ENCODE peak calls at places on chromosome 2, in six cellular contexts. One of them, this sample, is unnamed.

GRCh38 chr2:38554973-38555595 is 47.6 kb downstream of the HNRNPLL start:
- DNase-seq in adrenal gland: no peak
- DNase-seq in CD4-positive, alpha-beta memory T cell: no peak
- DNase-seq in endodermal cell: no peak
- DNase-seq in esophagus squamous epithelium: no peak
- DNase-seq in aorta: no peak
- DNase-seq in this sample: peak

GRCh38 chr2:239114119-239114581 is 266.3 kb downstream of the TWIST2 start:
- DNase-seq in adrenal gland: no peak
- DNase-seq in esophagus squamous epithelium: no peak
- DNase-seq in aorta: no peak
- DNase-seq in endodermal cell: peak
- DNase-seq in CD4-positive, alpha-beta memory T cell: no peak
- DNase-seq in this sample: no peak

GRCh38 chr2:157871415-157871814 is 4.7 kb downstream of the ACVR1 start:
- DNase-seq in esophagus squamous epithelium: no peak
- DNase-seq in aorta: no peak
- DNase-seq in endodermal cell: no peak
- DNase-seq in CD4-positive, alpha-beta memory T cell: no peak
- DNase-seq in adrenal gland: no peak
- DNase-seq in this sample: no peak

GRCh38 chr2:96893289-96894150 is 23.6 kb upstream of the SEMA4C start:
- DNase-seq in adrenal gland: no peak
- DNase-seq in endodermal cell: no peak
- DNase-seq in aorta: no peak
- DNase-seq in CD4-positive, alpha-beta memory T cell: no peak
- DNase-seq in esophagus squamous epithelium: no peak
- DNase-seq in this sample: no peak

GRCh38 chr2:26612522-26613240 is 28.5 kb downstream of the CIB4 start:
- DNase-seq in endodermal cell: no peak
- DNase-seq in esophagus squamous epithelium: no peak
- DNase-seq in adrenal gland: peak
- DNase-seq in CD4-positive, alpha-beta memory T cell: no peak
- DNase-seq in aorta: no peak
- DNase-seq in this sample: no peak

GRCh38 chr2:78754930-78755329 is 270.6 kb upstream of the REG3G start:
- DNase-seq in aorta: no peak
- DNase-seq in endodermal cell: no peak
- DNase-seq in adrenal gland: no peak
- DNase-seq in esophagus squamous epithelium: no peak
- DNase-seq in CD4-positive, alpha-beta memory T cell: no peak
- DNase-seq in this sample: no peak

GRCh38 chr2:67234443-67234842 is 162.7 kb upstream of the ETAA1 start:
- DNase-seq in adrenal gland: peak
- DNase-seq in aorta: no peak
- DNase-seq in esophagus squamous epithelium: no peak
- DNase-seq in CD4-positive, alpha-beta memory T cell: no peak
- DNase-seq in endodermal cell: peak
- DNase-seq in this sample: no peak

GRCh38 chr2:18999198-18999597 is 359.2 kb downstream of the OSR1 start:
- DNase-seq in endodermal cell: no peak
- DNase-seq in adrenal gland: no peak
- DNase-seq in esophagus squamous epithelium: no peak
- DNase-seq in aorta: no peak
- DNase-seq in CD4-positive, alpha-beta memory T cell: no peak
- DNase-seq in this sample: no peak

GRCh38 chr2:144517825-144518699 is 1.9 kb downstream of the ZEB2 start:
- DNase-seq in aorta: no peak
- DNase-seq in esophagus squamous epithelium: no peak
- DNase-seq in endodermal cell: peak
- DNase-seq in adrenal gland: no peak
- DNase-seq in CD4-positive, alpha-beta memory T cell: no peak
- DNase-seq in this sample: peak

GRCh38 chr2:69779258-69779989 is 37.5 kb downstream of the ANXA4 start:
- DNase-seq in aorta: no peak
- DNase-seq in adrenal gland: no peak
- DNase-seq in esophagus squamous epithelium: no peak
- DNase-seq in endodermal cell: no peak
- DNase-seq in CD4-positive, alpha-beta memory T cell: no peak
- DNase-seq in this sample: no peak

GRCh38 chr2:43520919-43521318 is 74.9 kb downstream of the THADA start:
- DNase-seq in adrenal gland: no peak
- DNase-seq in esophagus squamous epithelium: no peak
- DNase-seq in CD4-positive, alpha-beta memory T cell: no peak
- DNase-seq in aorta: no peak
- DNase-seq in endodermal cell: no peak
- DNase-seq in this sample: no peak
- H3K27ac ChIP-seq in adrenal gland: no peak
- H3K27ac ChIP-seq in esophagus squamous epithelium: peak
- H3K27ac ChIP-seq in CD4-positive, alpha-beta memory T cell: no peak
- H3K27ac ChIP-seq in aorta: peak
- H3K27ac ChIP-seq in endodermal cell: no peak
- H3K27ac ChIP-seq in this sample: peak

DNA sequence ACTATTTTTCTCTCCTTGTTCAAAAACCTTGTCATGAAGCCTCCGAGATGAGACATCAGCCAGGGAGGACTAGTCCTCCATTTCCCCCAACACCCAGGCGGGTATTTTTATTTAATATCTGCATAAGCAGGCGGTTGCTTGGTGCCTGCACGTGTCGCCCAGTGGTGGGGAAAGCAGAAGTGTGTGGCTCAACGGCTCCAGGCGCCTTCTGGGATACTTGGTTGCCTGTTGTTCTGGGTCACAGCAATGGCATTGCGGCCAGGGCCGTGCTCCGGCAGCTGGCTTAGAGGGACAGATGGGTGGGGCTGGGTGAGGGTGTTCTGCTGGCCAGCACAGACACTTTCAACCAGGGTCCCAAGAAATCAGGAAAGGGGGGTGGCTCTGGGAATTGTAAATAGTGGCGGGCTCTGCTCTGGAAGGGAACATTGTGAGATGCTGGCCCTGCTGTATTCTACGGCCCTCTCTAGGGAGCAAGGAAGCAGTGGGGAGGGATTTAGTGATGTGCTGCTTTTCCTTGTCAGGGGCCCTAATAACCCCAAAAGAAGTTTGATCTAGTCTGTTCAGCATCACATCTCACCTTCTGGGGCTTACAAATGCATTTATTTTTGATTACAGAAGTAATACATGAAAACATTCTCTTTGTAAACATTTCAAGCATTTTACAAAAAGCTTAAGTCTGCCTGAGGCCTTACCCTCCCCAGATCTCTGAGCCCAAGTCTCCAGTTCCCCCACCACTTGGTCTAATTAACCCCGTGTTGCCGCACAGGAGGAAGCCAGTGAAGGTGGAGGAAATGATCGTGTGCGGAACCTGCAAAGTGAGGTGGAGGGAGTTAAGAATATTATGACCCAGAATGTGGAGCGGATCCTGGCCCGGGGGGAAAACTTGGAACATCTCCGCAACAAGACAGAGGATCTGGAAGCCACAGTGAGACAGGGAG is 1.1 kb downstream of the VAMP8 start:
- DNase-seq in CD4-positive, alpha-beta memory T cell: no peak
- DNase-seq in esophagus squamous epithelium: no peak
- DNase-seq in adrenal gland: peak
- DNase-seq in aorta: no peak
- DNase-seq in endodermal cell: peak
- DNase-seq in this sample: no peak
- H3K27ac ChIP-seq in CD4-positive, alpha-beta memory T cell: peak
- H3K27ac ChIP-seq in esophagus squamous epithelium: peak
- H3K27ac ChIP-seq in adrenal gland: peak
- H3K27ac ChIP-seq in aorta: no peak
- H3K27ac ChIP-seq in endodermal cell: peak
- H3K27ac ChIP-seq in this sample: no peak

GRCh38 chr2:6990871-6991270 is 73.7 kb downstream of the RNF144A start:
- DNase-seq in aorta: no peak
- DNase-seq in esophagus squamous epithelium: no peak
- DNase-seq in CD4-positive, alpha-beta memory T cell: no peak
- DNase-seq in endodermal cell: no peak
- DNase-seq in adrenal gland: no peak
- DNase-seq in this sample: no peak

GRCh38 chr2:6994569-6994968 is 77.4 kb downstream of the RNF144A start:
- DNase-seq in esophagus squamous epithelium: no peak
- DNase-seq in adrenal gland: no peak
- DNase-seq in CD4-positive, alpha-beta memory T cell: no peak
- DNase-seq in aorta: no peak
- DNase-seq in endodermal cell: no peak
- DNase-seq in this sample: no peak

GRCh38 chr2:6992821-6993228 is 75.6 kb downstream of the RNF144A start:
- DNase-seq in esophagus squamous epithelium: no peak
- DNase-seq in CD4-positive, alpha-beta memory T cell: no peak
- DNase-seq in endodermal cell: no peak
- DNase-seq in aorta: no peak
- DNase-seq in adrenal gland: no peak
- DNase-seq in this sample: no peak

GRCh38 chr2:6995406-6996117 is 78.3 kb downstream of the RNF144A start:
- DNase-seq in adrenal gland: no peak
- DNase-seq in aorta: no peak
- DNase-seq in endodermal cell: no peak
- DNase-seq in CD4-positive, alpha-beta memory T cell: no peak
- DNase-seq in esophagus squamous epithelium: no peak
- DNase-seq in this sample: no peak

DNA sequence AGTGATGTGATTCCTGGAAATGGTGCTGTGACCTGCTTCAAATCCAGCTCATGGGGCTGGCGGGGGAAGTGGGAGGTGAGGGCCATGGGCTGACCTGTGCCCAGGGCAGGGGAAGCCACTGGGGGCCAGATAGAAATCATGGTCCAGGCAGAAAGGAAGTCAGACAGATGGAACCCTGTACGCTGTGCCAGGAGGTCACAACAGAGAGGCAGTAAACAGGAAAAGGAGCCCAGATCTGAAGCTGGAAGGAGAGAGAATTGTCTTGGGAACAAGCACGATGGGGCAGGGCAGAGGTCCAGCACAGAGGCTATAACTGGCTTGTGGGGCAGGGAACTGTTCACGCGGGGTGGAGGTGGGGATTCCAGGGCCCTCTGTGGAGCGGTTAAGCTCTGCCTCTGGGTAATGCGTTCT is 76.0 kb downstream of the RNF144A start:
- DNase-seq in esophagus squamous epithelium: no peak
- DNase-seq in adrenal gland: peak
- DNase-seq in endodermal cell: no peak
- DNase-seq in aorta: no peak
- DNase-seq in CD4-positive, alpha-beta memory T cell: no peak
- DNase-seq in this sample: no peak
- H3K27ac ChIP-seq in esophagus squamous epithelium: peak
- H3K27ac ChIP-seq in adrenal gland: no peak
- H3K27ac ChIP-seq in endodermal cell: peak
- H3K27ac ChIP-seq in aorta: no peak
- H3K27ac ChIP-seq in CD4-positive, alpha-beta memory T cell: no peak
- H3K27ac ChIP-seq in this sample: no peak

DNA sequence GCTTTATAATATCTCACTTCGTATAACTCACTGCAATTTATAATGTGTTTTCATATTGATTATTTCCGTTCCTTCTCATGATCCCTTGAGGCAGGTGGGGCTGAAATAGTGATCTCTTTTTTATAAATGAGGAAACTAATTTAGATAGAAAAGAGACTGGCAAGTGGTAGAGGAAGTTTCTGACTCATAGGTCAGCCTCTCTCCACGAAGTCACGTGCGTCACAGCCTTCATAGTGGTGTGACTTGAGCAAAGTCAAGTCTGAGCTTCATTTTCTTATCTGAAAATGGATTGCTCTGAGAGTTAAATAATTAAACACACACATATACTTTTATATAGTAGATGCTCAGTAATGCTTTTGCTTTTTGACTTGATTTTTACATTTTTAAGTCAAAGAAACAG is 19.9 kb downstream of the ABCG5 start:
- DNase-seq in adrenal gland: peak
- DNase-seq in CD4-positive, alpha-beta memory T cell: no peak
- DNase-seq in aorta: no peak
- DNase-seq in esophagus squamous epithelium: no peak
- DNase-seq in endodermal cell: no peak
- DNase-seq in this sample: no peak
- H3K27ac ChIP-seq in adrenal gland: no peak
- H3K27ac ChIP-seq in CD4-positive, alpha-beta memory T cell: no peak
- H3K27ac ChIP-seq in aorta: no peak
- H3K27ac ChIP-seq in esophagus squamous epithelium: no peak
- H3K27ac ChIP-seq in endodermal cell: no peak
- H3K27ac ChIP-seq in this sample: no peak

GRCh38 chr2:149559341-149560068 is 28.1 kb downstream of the MMADHC start:
- DNase-seq in CD4-positive, alpha-beta memory T cell: no peak
- DNase-seq in esophagus squamous epithelium: no peak
- DNase-seq in endodermal cell: peak
- DNase-seq in aorta: no peak
- DNase-seq in adrenal gland: no peak
- DNase-seq in this sample: no peak
- H3K27ac ChIP-seq in CD4-positive, alpha-beta memory T cell: no peak
- H3K27ac ChIP-seq in esophagus squamous epithelium: no peak
- H3K27ac ChIP-seq in endodermal cell: no peak
- H3K27ac ChIP-seq in aorta: no peak
- H3K27ac ChIP-seq in adrenal gland: no peak
- H3K27ac ChIP-seq in this sample: no peak

GRCh38 chr2:218323526-218324472 is 31.5 kb upstream of the TMBIM1 start:
- DNase-seq in endodermal cell: peak
- DNase-seq in CD4-positive, alpha-beta memory T cell: no peak
- DNase-seq in adrenal gland: peak
- DNase-seq in esophagus squamous epithelium: no peak
- DNase-seq in aorta: no peak
- DNase-seq in this sample: peak

GRCh38 chr2:218322756-218323525 is 30.6 kb upstream of the TMBIM1 start:
- DNase-seq in aorta: peak
- DNase-seq in adrenal gland: peak
- DNase-seq in CD4-positive, alpha-beta memory T cell: peak
- DNase-seq in esophagus squamous epithelium: no peak
- DNase-seq in endodermal cell: peak
- DNase-seq in this sample: peak

GRCh38 chr2:218319813-218320360 is 27.6 kb upstream of the TMBIM1 start:
- DNase-seq in esophagus squamous epithelium: no peak
- DNase-seq in adrenal gland: no peak
- DNase-seq in endodermal cell: peak
- DNase-seq in aorta: no peak
- DNase-seq in CD4-positive, alpha-beta memory T cell: no peak
- DNase-seq in this sample: no peak

GRCh38 chr2:218318241-218318640 is 25.9 kb upstream of the TMBIM1 start:
- DNase-seq in CD4-positive, alpha-beta memory T cell: no peak
- DNase-seq in aorta: no peak
- DNase-seq in endodermal cell: no peak
- DNase-seq in adrenal gland: no peak
- DNase-seq in esophagus squamous epithelium: no peak
- DNase-seq in this sample: no peak

GRCh38 chr2:218320704-218321336 is 28.5 kb upstream of the TMBIM1 start:
- DNase-seq in CD4-positive, alpha-beta memory T cell: no peak
- DNase-seq in aorta: no peak
- DNase-seq in adrenal gland: no peak
- DNase-seq in endodermal cell: no peak
- DNase-seq in esophagus squamous epithelium: no peak
- DNase-seq in this sample: no peak
- H3K27ac ChIP-seq in CD4-positive, alpha-beta memory T cell: no peak
- H3K27ac ChIP-seq in aorta: no peak
- H3K27ac ChIP-seq in adrenal gland: no peak
- H3K27ac ChIP-seq in endodermal cell: no peak
- H3K27ac ChIP-seq in esophagus squamous epithelium: no peak
- H3K27ac ChIP-seq in this sample: no peak

GRCh38 chr2:127101756-127102463 is 5.0 kb downstream of the BIN1 start:
- DNase-seq in esophagus squamous epithelium: no peak
- DNase-seq in endodermal cell: no peak
- DNase-seq in CD4-positive, alpha-beta memory T cell: no peak
- DNase-seq in adrenal gland: no peak
- DNase-seq in aorta: peak
- DNase-seq in this sample: no peak
- H3K27ac ChIP-seq in esophagus squamous epithelium: no peak
- H3K27ac ChIP-seq in endodermal cell: no peak
- H3K27ac ChIP-seq in CD4-positive, alpha-beta memory T cell: no peak
- H3K27ac ChIP-seq in adrenal gland: no peak
- H3K27ac ChIP-seq in aorta: no peak
- H3K27ac ChIP-seq in this sample: no peak

GRCh38 chr2:95275151-95275515 is 884 bp downstream of the PROM2 start:
- DNase-seq in CD4-positive, alpha-beta memory T cell: no peak
- DNase-seq in endodermal cell: no peak
- DNase-seq in aorta: peak
- DNase-seq in esophagus squamous epithelium: no peak
- DNase-seq in adrenal gland: no peak
- DNase-seq in this sample: no peak
- H3K27ac ChIP-seq in CD4-positive, alpha-beta memory T cell: no peak
- H3K27ac ChIP-seq in endodermal cell: no peak
- H3K27ac ChIP-seq in aorta: no peak
- H3K27ac ChIP-seq in esophagus squamous epithelium: peak
- H3K27ac ChIP-seq in adrenal gland: no peak
- H3K27ac ChIP-seq in this sample: no peak

This sample was measured in SJSA1.